ENCODE peak calls at places on chromosomes 5 and 9, in four cellular contexts. One of them, this sample, is unnamed.

GRCh38 chr5:67998709-67999251 is 216.8 kb upstream of the PIK3R1 start:
- DNase-seq in hippocampal formation: no peak
- DNase-seq in tibial artery: peak; percentile 91
- DNase-seq in activated CD4-positive, alpha-beta T cell treated with anti-CD3 and anti-CD28 coated beads for 24 hours: no peak
- DNase-seq in this sample: peak; percentile 5

GRCh38 chr5:61563401-61563800 is 231.3 kb downstream of the ZSWIM6 start:
- DNase-seq in hippocampal formation: no peak
- DNase-seq in tibial artery: no peak
- DNase-seq in activated CD4-positive, alpha-beta T cell treated with anti-CD3 and anti-CD28 coated beads for 24 hours: no peak
- DNase-seq in this sample: no peak

GRCh38 chr9:113930384-113930783 is 54.3 kb downstream of the ZNF618 start:
- DNase-seq in tibial artery: no peak
- DNase-seq in activated CD4-positive, alpha-beta T cell treated with anti-CD3 and anti-CD28 coated beads for 24 hours: no peak
- DNase-seq in hippocampal formation: no peak
- DNase-seq in this sample: no peak

GRCh38 chr9:752201-752600 is 89.3 kb upstream of the DMRT1 start:
- DNase-seq in tibial artery: no peak
- DNase-seq in hippocampal formation: no peak
- DNase-seq in activated CD4-positive, alpha-beta T cell treated with anti-CD3 and anti-CD28 coated beads for 24 hours: no peak
- DNase-seq in this sample: no peak

GRCh38 chr9:109507421-109507838 is 9.3 kb upstream of the PTPN3 start:
- DNase-seq in activated CD4-positive, alpha-beta T cell treated with anti-CD3 and anti-CD28 coated beads for 24 hours: no peak
- DNase-seq in hippocampal formation: no peak
- DNase-seq in tibial artery: peak; percentile 65
- DNase-seq in this sample: no peak

GRCh38 chr9:111566234-111566633 is 33.2 kb downstream of the PTGR1 start:
- DNase-seq in activated CD4-positive, alpha-beta T cell treated with anti-CD3 and anti-CD28 coated beads for 24 hours: no peak
- DNase-seq in hippocampal formation: no peak
- DNase-seq in tibial artery: no peak
- DNase-seq in this sample: no peak

GRCh38 chr5:44511596-44511995 is 122.4 kb upstream of the FGF10 start:
- DNase-seq in activated CD4-positive, alpha-beta T cell treated with anti-CD3 and anti-CD28 coated beads for 24 hours: no peak
- DNase-seq in tibial artery: no peak
- DNase-seq in hippocampal formation: no peak
- DNase-seq in this sample: no peak

GRCh38 chr5:170070556-170071412 is 34.9 kb upstream of the FOXI1 start:
- DNase-seq in activated CD4-positive, alpha-beta T cell treated with anti-CD3 and anti-CD28 coated beads for 24 hours: no peak
- DNase-seq in hippocampal formation: peak; percentile 28
- DNase-seq in tibial artery: no peak
- DNase-seq in this sample: no peak

GRCh38 chr9:21730899-21731298 is 71.5 kb upstream of the MTAP start:
- DNase-seq in tibial artery: no peak
- DNase-seq in hippocampal formation: no peak
- DNase-seq in activated CD4-positive, alpha-beta T cell treated with anti-CD3 and anti-CD28 coated beads for 24 hours: no peak
- DNase-seq in this sample: no peak

GRCh38 chr5:1211701-1212100 is 10.3 kb downstream of the SLC6A19 start:
- DNase-seq in activated CD4-positive, alpha-beta T cell treated with anti-CD3 and anti-CD28 coated beads for 24 hours: no peak
- DNase-seq in tibial artery: no peak
- DNase-seq in hippocampal formation: no peak
- DNase-seq in this sample: no peak

GRCh38 chr5:136435951-136436544 is 70.7 kb upstream of the TRPC7 start:
- DNase-seq in tibial artery: no peak
- DNase-seq in hippocampal formation: no peak
- DNase-seq in activated CD4-positive, alpha-beta T cell treated with anti-CD3 and anti-CD28 coated beads for 24 hours: no peak
- DNase-seq in this sample: no peak

GRCh38 chr9:95230046-95230445 is 87.5 kb downstream of the FANCC start:
- DNase-seq in tibial artery: no peak
- DNase-seq in hippocampal formation: no peak
- DNase-seq in activated CD4-positive, alpha-beta T cell treated with anti-CD3 and anti-CD28 coated beads for 24 hours: no peak
- DNase-seq in this sample: no peak

GRCh38 chr5:98769006-98769255 is 4.5 kb upstream of the RGMB start:
- DNase-seq in activated CD4-positive, alpha-beta T cell treated with anti-CD3 and anti-CD28 coated beads for 24 hours: no peak
- DNase-seq in hippocampal formation: no peak
- DNase-seq in tibial artery: peak; percentile 36
- DNase-seq in this sample: peak; percentile 67

GRCh38 chr9:98742325-98743280 is 33.9 kb upstream of the GABBR2 start:
- DNase-seq in activated CD4-positive, alpha-beta T cell treated with anti-CD3 and anti-CD28 coated beads for 24 hours: no peak
- DNase-seq in hippocampal formation: no peak
- DNase-seq in tibial artery: no peak
- DNase-seq in this sample: no peak

GRCh38 chr5:96961053-96961452 is 25.2 kb downstream of the LNPEP start:
- DNase-seq in activated CD4-positive, alpha-beta T cell treated with anti-CD3 and anti-CD28 coated beads for 24 hours: no peak
- DNase-seq in hippocampal formation: no peak
- DNase-seq in tibial artery: no peak
- DNase-seq in this sample: no peak

GRCh38 chr5:147830035-147830434 is 1.4 kb downstream of the SPINK1 start:
- DNase-seq in activated CD4-positive, alpha-beta T cell treated with anti-CD3 and anti-CD28 coated beads for 24 hours: no peak
- DNase-seq in hippocampal formation: no peak
- DNase-seq in tibial artery: no peak
- DNase-seq in this sample: no peak

GRCh38 chr5:73497537-73498056 is 645 bp upstream of the BTF3 start:
- DNase-seq in activated CD4-positive, alpha-beta T cell treated with anti-CD3 and anti-CD28 coated beads for 24 hours: no peak
- DNase-seq in hippocampal formation: no peak
- DNase-seq in tibial artery: no peak
- DNase-seq in this sample: no peak

GRCh38 chr5:17314907-17315471 is 97.6 kb downstream of the BASP1 start:
- DNase-seq in activated CD4-positive, alpha-beta T cell treated with anti-CD3 and anti-CD28 coated beads for 24 hours: no peak
- DNase-seq in hippocampal formation: no peak
- DNase-seq in tibial artery: no peak
- DNase-seq in this sample: no peak

GRCh38 chr5:6467591-6467990 is 18.9 kb downstream of the UBE2QL1 start:
- DNase-seq in tibial artery: no peak
- DNase-seq in hippocampal formation: no peak
- DNase-seq in activated CD4-positive, alpha-beta T cell treated with anti-CD3 and anti-CD28 coated beads for 24 hours: no peak
- DNase-seq in this sample: no peak

GRCh38 chr9:22976454-22976853 is 529.8 kb downstream of the DMRTA1 start:
- DNase-seq in tibial artery: no peak
- DNase-seq in hippocampal formation: no peak
- DNase-seq in activated CD4-positive, alpha-beta T cell treated with anti-CD3 and anti-CD28 coated beads for 24 hours: no peak
- DNase-seq in this sample: no peak

GRCh38 chr5:151578326-151579025 is 12.7 kb downstream of the FAT2 start:
- DNase-seq in activated CD4-positive, alpha-beta T cell treated with anti-CD3 and anti-CD28 coated beads for 24 hours: no peak
- DNase-seq in hippocampal formation: no peak
- DNase-seq in tibial artery: no peak
- DNase-seq in this sample: no peak

This sample was measured in caudate nucleus.